ENCODE peak calls at places on chromosomes 4 and X, in six cellular contexts. L is H1, J is IMR-90, C is H9, Z is mesenchymal stem cell, Q is trophoblast cell. V is an unnamed sample.

GRCh38 chr4:181418491-181418890 is 824.7 kb upstream of the TENM3 start:
- DNase-seq in L (no peak), J (no peak), C (no peak), Z (no peak), Q (no peak), V (no peak)

GRCh38 chr4:71184195-71184781 is 154.5 kb upstream of the SLC4A4 start:
- DNase-seq in L (no peak), J (peak), C (peak), Z (peak), Q (peak), V (peak)

GRCh38 chr4:16264798-16265197 is 38.5 kb upstream of the TAPT1 start:
- DNase-seq in L (no peak), J (peak), C (no peak), Z (peak), Q (no peak), V (no peak)

GRCh38 chrX:153767674-153768055 is 3.6 kb downstream of the PLXNB3 start:
- DNase-seq in L (no peak), J (no peak), C (peak), Z (no peak), Q (no peak), V (no peak)

GRCh38 chr4:985123-985830 is 1.6 kb upstream of the IDUA start:
- DNase-seq in L (peak), J (no peak), C (peak), Z (peak), Q (peak), V (no peak)

GRCh38 chrX:39450578-39450977 is 647.2 kb downstream of the BCOR start:
- DNase-seq in L (no peak), J (no peak), C (no peak), Z (no peak), Q (no peak), V (no peak)

GRCh38 chr4:12873351-12873750 is 610.8 kb downstream of the RAB28 start:
- DNase-seq in L (no peak), J (no peak), C (no peak), Z (no peak), Q (no peak), V (no peak)

GRCh38 chr4:112031712-112032328 is 113.4 kb upstream of the FAM241A start:
- DNase-seq in L (no peak), J (peak), C (no peak), Z (peak), Q (peak), V (peak)

GRCh38 chr4:122814426-122814825 is 12.2 kb upstream of the FGF2 start:
- DNase-seq in L (no peak), J (no peak), C (no peak), Z (no peak), Q (no peak), V (no peak)

GRCh38 chr4:140099993-140100392 is 54.0 kb downstream of the MAML3 start:
- DNase-seq in L (no peak), J (peak), C (no peak), Z (no peak), Q (no peak), V (no peak)

GRCh38 chrX:129845616-129846190 is 2.0 kb upstream of the ZDHHC9 start:
- DNase-seq in L (no peak), J (no peak), C (no peak), Z (no peak), Q (peak), V (no peak)

GRCh38 chr4:110059556-110060191 is 138.7 kb downstream of the ELOVL6 start:
- DNase-seq in L (no peak), J (peak), C (no peak), Z (no peak), Q (no peak), V (no peak)

GRCh38 chr4:16857425-16857824 is 41.0 kb downstream of the LDB2 start:
- DNase-seq in L (no peak), J (no peak), C (no peak), Z (no peak), Q (no peak), V (no peak)

GRCh38 chr4:30553721-30554120 is 166.4 kb upstream of the PCDH7 start:
- DNase-seq in L (no peak), J (peak), C (no peak), Z (peak), Q (no peak), V (no peak)

GRCh38 chr4:185535818-185536729 is 767 bp upstream of the PDLIM3 start:
- DNase-seq in L (no peak), J (no peak), C (no peak), Z (peak), Q (no peak), V (no peak)

GRCh38 chr4:108849611-108850406 is 87.0 kb upstream of the ETNPPL start:
- DNase-seq in L (no peak), J (peak), C (no peak), Z (peak), Q (no peak), V (no peak)

GRCh38 chrX:114611018-114611619 is 27.2 kb downstream of the HTR2C start:
- DNase-seq in L (peak), J (peak), C (no peak), Z (peak), Q (no peak), V (peak)

GRCh38 chrX:46733226-46733625 is 25.7 kb downstream of the SLC9A7 start:
- DNase-seq in L (no peak), J (no peak), C (no peak), Z (no peak), Q (no peak), V (no peak)

GRCh38 chr4:93730760-93731159 is 97.8 kb upstream of the ATOH1 start:
- DNase-seq in L (peak), J (no peak), C (no peak), Z (no peak), Q (no peak), V (no peak)

GRCh38 chrX:114841051-114841450 is 176.4 kb downstream of the IL13RA2 start:
- DNase-seq in L (no peak), J (peak), C (no peak), Z (peak), Q (no peak), V (no peak)

GRCh38 chr4:149718500-149718899 is 97.1 kb downstream of the IQCM start:
- DNase-seq in L (no peak), J (no peak), C (no peak), Z (no peak), Q (no peak), V (no peak)

GRCh38 chrX:148784859-148785655 is 284.6 kb downstream of the AFF2 start:
- DNase-seq in L (no peak), J (no peak), C (no peak), Z (no peak), Q (no peak), V (no peak)

GRCh38 chr4:145043306-145043705 is 54.7 kb downstream of the ANAPC10 start:
- DNase-seq in L (no peak), J (no peak), C (no peak), Z (no peak), Q (no peak), V (peak)

GRCh38 chrX:150984164-150984824 is 1.2 kb downstream of the HMGB3 start:
- DNase-seq in L (no peak), J (no peak), C (no peak), Z (no peak), Q (no peak), V (peak)

GRCh38 chrX:107542500-107542899 is 85.8 kb upstream of the PRPS1 start:
- DNase-seq in L (no peak), J (peak), C (peak), Z (peak), Q (no peak), V (no peak)

GRCh38 chr4:39502034-39502658 is 25.1 kb downstream of the UGDH start:
- DNase-seq in L (no peak), J (peak), C (no peak), Z (peak), Q (no peak), V (no peak)

GRCh38 chrX:97401154-97401553 is 517.4 kb downstream of the RPA4 start:
- DNase-seq in L (no peak), J (no peak), C (no peak), Z (no peak), Q (no peak), V (no peak)

GRCh38 chrX:97399400-97399799 is 515.7 kb downstream of the RPA4 start:
- DNase-seq in L (no peak), J (peak), C (no peak), Z (peak), Q (no peak), V (no peak)

GRCh38 chrX:97398030-97398551 is 514.4 kb downstream of the RPA4 start:
- DNase-seq in L (no peak), J (peak), C (no peak), Z (peak), Q (no peak), V (no peak)

GRCh38 chrX:97400492-97400891 is 516.8 kb downstream of the RPA4 start:
- DNase-seq in L (no peak), J (no peak), C (no peak), Z (no peak), Q (no peak), V (no peak)

DNA sequence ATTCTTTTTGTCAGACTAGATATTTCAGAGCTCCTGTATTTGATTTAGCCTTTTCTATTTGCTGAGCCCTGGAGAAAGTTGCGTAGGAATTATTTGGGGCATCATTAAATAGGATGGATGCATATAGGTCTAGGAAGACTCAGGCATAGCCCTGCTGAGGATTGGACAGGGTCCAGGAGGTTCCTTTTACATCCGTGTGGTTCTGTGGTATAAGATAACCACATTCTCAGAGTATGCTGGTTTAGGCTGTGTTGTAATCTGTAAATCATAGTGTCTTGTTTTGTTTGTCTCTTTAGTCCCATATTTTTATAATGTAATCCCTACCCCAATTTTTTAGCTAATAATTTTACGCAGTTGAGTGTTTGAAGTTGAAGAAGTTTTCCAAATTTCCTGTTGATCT is 513.7 kb downstream of the RPA4 start:
- DNase-seq in L (no peak), J (peak), C (no peak), Z (peak), Q (no peak), V (no peak)
- H3K14ac ChIP-seq in L (no peak), J (no peak), C (no peak), Z (no peak), Q (no peak), V (no peak)

GRCh38 chr4:170777663-170778062 is 687.9 kb upstream of the AADAT start:
- DNase-seq in L (no peak), J (no peak), C (no peak), Z (no peak), Q (no peak), V (no peak)
- H3K14ac ChIP-seq in L (no peak), J (no peak), C (no peak), Z (no peak), Q (no peak), V (no peak)

GRCh38 chr4:8913121-8913857 is 41.6 kb upstream of the HMX1 start:
- DNase-seq in L (peak), J (no peak), C (no peak), Z (no peak), Q (no peak), V (no peak)

GRCh38 chr4:8912506-8912905 is 40.9 kb upstream of the HMX1 start:
- DNase-seq in L (no peak), J (no peak), C (no peak), Z (no peak), Q (no peak), V (no peak)

GRCh38 chr4:8910822-8911310 is 39.2 kb upstream of the HMX1 start:
- DNase-seq in L (peak), J (no peak), C (peak), Z (no peak), Q (no peak), V (no peak)

GRCh38 chr4:8911311-8912088 is 39.9 kb upstream of the HMX1 start:
- DNase-seq in L (peak), J (no peak), C (peak), Z (no peak), Q (no peak), V (no peak)

DNA sequence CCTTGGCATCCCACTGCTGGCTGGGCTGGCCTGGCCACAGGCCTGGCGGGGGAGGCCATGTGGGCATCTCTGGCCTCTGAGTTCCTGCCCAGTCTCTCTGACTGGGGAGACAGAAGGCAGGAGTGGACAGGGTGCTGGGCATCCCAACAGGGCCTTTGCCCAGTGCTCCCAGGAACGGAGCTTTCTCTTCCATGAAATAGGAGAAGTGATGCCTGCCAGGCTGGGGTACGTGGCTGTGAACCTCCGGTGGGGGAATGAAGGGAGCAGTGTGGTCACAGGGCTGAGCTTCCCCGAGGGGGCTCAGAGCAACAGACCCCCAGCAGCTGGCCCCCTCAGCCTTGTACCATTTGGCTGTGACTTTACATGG is 40.4 kb upstream of the HMX1 start:
- DNase-seq in L (peak), J (no peak), C (no peak), Z (no peak), Q (no peak), V (no peak)
- H3K14ac ChIP-seq in L (no peak), J (no peak), C (no peak), Z (no peak), Q (no peak), V (no peak)

DNA sequence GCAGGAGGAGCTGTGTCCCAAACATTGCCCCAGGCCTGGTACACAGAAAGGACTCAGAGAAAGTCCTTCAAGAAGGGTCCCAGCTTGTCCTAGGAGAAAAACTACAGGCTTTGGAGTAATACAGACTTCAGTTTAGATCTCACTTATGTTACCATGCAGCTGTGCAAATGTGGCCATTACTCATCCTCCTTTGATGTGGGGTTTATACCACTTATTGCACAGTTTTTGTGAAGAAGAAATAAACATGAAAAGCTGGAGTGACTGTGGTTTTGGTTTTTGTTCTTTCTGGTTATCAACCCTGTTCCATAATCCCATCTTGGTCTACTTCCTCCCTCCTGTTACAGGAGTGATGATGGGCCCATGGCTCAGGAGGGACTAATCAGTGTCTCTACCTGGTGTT is 8.1 kb upstream of the CYTL1 start:
- DNase-seq in L (no peak), J (peak), C (no peak), Z (peak), Q (no peak), V (no peak)
- H3K14ac ChIP-seq in L (no peak), J (no peak), C (no peak), Z (no peak), Q (no peak), V (no peak)

GRCh38 chr4:129839687-129840086 is 743.7 kb downstream of the C4orf33 start:
- DNase-seq in L (no peak), J (no peak), C (no peak), Z (no peak), Q (no peak), V (no peak)
- H3K14ac ChIP-seq in L (no peak), J (no peak), C (no peak), Z (no peak), Q (no peak), V (no peak)

GRCh38 chr4:47954679-47955078 is 40.3 kb upstream of the NFXL1 start:
- DNase-seq in L (no peak), J (no peak), C (no peak), Z (no peak), Q (no peak), V (no peak)

DNA sequence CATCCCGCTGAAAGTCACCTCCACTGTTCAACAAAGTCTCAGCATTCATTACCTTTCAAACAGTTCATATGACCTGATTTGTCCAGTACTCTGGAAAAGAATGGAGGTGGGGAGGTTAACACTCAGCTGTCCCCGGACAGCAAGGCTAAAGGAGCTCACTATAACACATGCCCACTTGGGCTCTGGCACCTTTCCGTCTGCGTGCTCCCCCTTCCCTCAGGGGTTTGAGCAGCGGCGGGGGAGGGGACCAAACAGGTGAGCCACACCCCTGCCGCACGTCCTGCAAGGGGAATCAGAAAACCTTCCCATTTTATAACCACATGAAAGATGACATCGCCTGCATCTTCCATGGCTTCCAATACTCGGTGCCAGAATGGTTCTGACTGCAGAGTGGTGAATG is 39.9 kb upstream of the NFXL1 start:
- DNase-seq in L (no peak), J (no peak), C (no peak), Z (no peak), Q (no peak), V (no peak)
- H3K14ac ChIP-seq in L (no peak), J (no peak), C (no peak), Z (no peak), Q (no peak), V (no peak)